ENCODE peak calls at places on chromosomes 2 and 18, in ten cellular contexts. M, C, H, J, I, F, D, A, Y and V are unnamed samples.

GRCh38 chr2:240507778-240508251 is 50.0 kb downstream of the ANKMY1 start:
- DNase-seq in M (no peak), C (no peak), H (no peak), J (no peak), I (no peak), F (no peak), D (peak), A (no peak), Y (peak), V (no peak)

GRCh38 chr18:35005963-35006577 is 35.1 kb upstream of the MAPRE2 start:
- DNase-seq in M (peak), C (no peak), H (peak), J (peak), I (peak), F (no peak), D (no peak), A (peak), Y (peak), V (no peak)

GRCh38 chr2:232420463-232421188 is 14.0 kb downstream of the ALPG start:
- DNase-seq in M (peak), C (no peak), H (peak), J (peak), I (peak), F (no peak), D (peak), A (no peak), Y (peak), V (no peak)

GRCh38 chr2:135030826-135031225 is 16.4 kb downstream of the MAP3K19 start:
- DNase-seq in M (peak), C (no peak), H (peak), J (no peak), I (no peak), F (no peak), D (no peak), A (peak), Y (no peak), V (no peak)

GRCh38 chr2:160253440-160254296 is 53.6 kb upstream of the ITGB6 start:
- DNase-seq in M (no peak), C (no peak), H (no peak), J (no peak), I (no peak), F (no peak), D (no peak), A (no peak), Y (no peak), V (no peak)

GRCh38 chr2:163878718-163879117 is 142.9 kb upstream of the FIGN start:
- DNase-seq in M (peak), C (no peak), H (peak), J (no peak), I (peak), F (no peak), D (no peak), A (peak), Y (peak), V (no peak)

GRCh38 chr2:31239842-31240198 is 5.9 kb downstream of the EHD3 start:
- DNase-seq in M (no peak), C (peak), H (no peak), J (no peak), I (no peak), F (no peak), D (peak), A (no peak), Y (no peak), V (no peak)

GRCh38 chr2:173972636-173973035 is 7.5 kb upstream of the SP3 start:
- DNase-seq in M (no peak), C (no peak), H (no peak), J (no peak), I (peak), F (no peak), D (no peak), A (no peak), Y (no peak), V (peak)

GRCh38 chr2:619964-620363 is 57.2 kb downstream of the TMEM18 start:
- DNase-seq in M (no peak), C (no peak), H (no peak), J (no peak), I (no peak), F (no peak), D (no peak), A (no peak), Y (peak), V (no peak)

GRCh38 chr2:25977768-25978167 is 4.5 kb downstream of the KIF3C start:
- DNase-seq in M (no peak), C (no peak), H (peak), J (no peak), I (peak), F (no peak), D (no peak), A (no peak), Y (no peak), V (peak)

GRCh38 chr2:219951111-219951510 is 323.7 kb downstream of the SLC4A3 start:
- DNase-seq in M (no peak), C (no peak), H (no peak), J (no peak), I (no peak), F (no peak), D (no peak), A (no peak), Y (no peak), V (no peak)

GRCh38 chr2:224369028-224369632 is 32.8 kb downstream of the FAM124B start:
- DNase-seq in M (peak), C (no peak), H (peak), J (peak), I (peak), F (no peak), D (no peak), A (peak), Y (peak), V (no peak)

GRCh38 chr2:608711-609110 is 68.5 kb downstream of the TMEM18 start:
- DNase-seq in M (peak), C (no peak), H (no peak), J (no peak), I (no peak), F (no peak), D (no peak), A (no peak), Y (no peak), V (no peak)

GRCh38 chr18:67597759-67598158 is 81.2 kb upstream of the DSEL start:
- DNase-seq in M (no peak), C (no peak), H (no peak), J (no peak), I (no peak), F (no peak), D (no peak), A (no peak), Y (no peak), V (no peak)

GRCh38 chr2:48341556-48342133 is 188.3 kb upstream of the STON1 start:
- DNase-seq in M (no peak), C (no peak), H (no peak), J (no peak), I (no peak), F (no peak), D (no peak), A (no peak), Y (no peak), V (no peak)

GRCh38 chr2:174664084-174664759 is 66.6 kb upstream of the WIPF1 start:
- DNase-seq in M (no peak), C (peak), H (no peak), J (no peak), I (no peak), F (no peak), D (no peak), A (no peak), Y (no peak), V (no peak)

GRCh38 chr2:55029098-55029497 is 21.2 kb downstream of the RTN4 start:
- DNase-seq in M (no peak), C (no peak), H (no peak), J (no peak), I (no peak), F (no peak), D (no peak), A (no peak), Y (no peak), V (no peak)

GRCh38 chr2:25917832-25918231 is 39.5 kb upstream of the ASXL2 start:
- DNase-seq in M (no peak), C (no peak), H (no peak), J (no peak), I (no peak), F (no peak), D (no peak), A (no peak), Y (no peak), V (no peak)

GRCh38 chr2:40315684-40316083 is 136.2 kb downstream of the SLC8A1 start:
- DNase-seq in M (no peak), C (no peak), H (no peak), J (no peak), I (no peak), F (no peak), D (no peak), A (no peak), Y (no peak), V (no peak)

GRCh38 chr2:1838426-1838825 is 94.1 kb upstream of the PXDN start:
- DNase-seq in M (no peak), C (no peak), H (no peak), J (no peak), I (no peak), F (no peak), D (peak), A (no peak), Y (no peak), V (no peak)

GRCh38 chr18:49611316-49611715 is 49.5 kb downstream of the LIPG start:
- DNase-seq in M (no peak), C (no peak), H (no peak), J (no peak), I (no peak), F (no peak), D (no peak), A (no peak), Y (no peak), V (no peak)

GRCh38 chr18:49613741-49614151 is 51.9 kb downstream of the LIPG start:
- DNase-seq in M (peak), C (no peak), H (no peak), J (no peak), I (no peak), F (no peak), D (no peak), A (no peak), Y (no peak), V (no peak)

GRCh38 chr18:49609416-49610284 is 47.8 kb downstream of the LIPG start:
- DNase-seq in M (no peak), C (no peak), H (peak), J (no peak), I (peak), F (no peak), D (no peak), A (no peak), Y (no peak), V (no peak)

GRCh38 chr18:49613141-49613641 is 51.3 kb downstream of the LIPG start:
- DNase-seq in M (peak), C (no peak), H (no peak), J (no peak), I (no peak), F (no peak), D (no peak), A (no peak), Y (no peak), V (no peak)

DNA sequence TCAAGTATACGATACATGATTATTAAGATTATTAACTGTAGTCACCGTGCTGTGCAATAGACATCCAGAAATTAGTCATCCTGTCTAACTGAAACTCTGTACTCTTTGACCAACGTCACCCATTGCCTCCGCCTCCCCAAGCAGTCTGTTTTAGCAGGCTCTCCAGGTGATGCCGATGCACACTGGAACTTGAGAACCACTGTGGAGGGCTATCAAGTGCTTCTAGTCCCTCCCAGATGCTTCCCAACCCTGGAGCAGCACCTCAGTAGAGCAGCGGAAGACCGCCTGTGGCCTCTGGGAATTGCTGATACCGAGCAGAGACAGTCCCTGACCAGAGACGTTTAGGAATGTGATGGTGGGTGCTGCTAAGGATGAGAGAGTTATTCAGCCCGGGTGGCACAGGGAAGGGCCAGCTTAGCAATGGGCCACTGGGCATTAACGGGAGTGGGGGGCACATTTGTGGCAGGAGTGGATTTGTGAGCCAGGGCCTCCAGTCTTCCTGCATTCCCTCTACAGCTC is 50.7 kb downstream of the LIPG start:
- DNase-seq in M (peak), C (no peak), H (no peak), J (no peak), I (no peak), F (no peak), D (no peak), A (no peak), Y (no peak), V (no peak)
- H3K27ac ChIP-seq in M (peak), C (no peak), H (no peak), J (no peak), I (no peak), F (no peak), D (no peak), A (no peak), Y (no peak), V (peak)

GRCh38 chr18:40210696-40211095 is 1744.3 kb upstream of the PIK3C3 start:
- DNase-seq in M (no peak), C (no peak), H (peak), J (no peak), I (no peak), F (no peak), D (no peak), A (no peak), Y (no peak), V (no peak)

GRCh38 chr18:40215981-40216380 is 1739.1 kb upstream of the PIK3C3 start:
- DNase-seq in M (no peak), C (no peak), H (no peak), J (no peak), I (no peak), F (no peak), D (no peak), A (no peak), Y (no peak), V (no peak)
- H3K27ac ChIP-seq in M (no peak), C (no peak), H (no peak), J (no peak), I (no peak), F (no peak), D (no peak), A (no peak), Y (no peak), V (no peak)

GRCh38 chr2:171966268-171966667 is 33.5 kb upstream of the METAP1D start:
- DNase-seq in M (no peak), C (no peak), H (no peak), J (no peak), I (no peak), F (no peak), D (no peak), A (no peak), Y (no peak), V (no peak)
- H3K27ac ChIP-seq in M (no peak), C (no peak), H (no peak), J (no peak), I (no peak), F (no peak), D (no peak), A (no peak), Y (no peak), V (no peak)

DNA sequence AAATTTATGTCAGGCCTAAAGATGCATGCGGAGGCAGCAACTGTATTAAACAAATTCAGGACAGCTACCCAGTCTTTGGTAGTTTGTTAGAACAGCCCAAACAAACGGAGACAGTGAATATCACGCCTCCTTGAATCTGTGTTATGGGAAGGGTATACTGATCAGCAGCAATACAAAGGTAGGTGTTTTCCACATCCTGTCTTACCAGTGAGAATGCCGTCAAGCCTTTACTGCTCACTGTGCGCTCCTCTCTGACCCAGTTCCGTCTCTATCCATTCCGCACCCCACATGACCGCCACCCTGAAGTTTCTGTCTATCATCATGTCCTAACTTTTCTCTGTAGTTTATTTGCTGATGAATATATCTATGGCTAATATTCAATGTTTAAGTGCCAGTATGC is 473.3 kb downstream of the LPIN1 start:
- DNase-seq in M (no peak), C (no peak), H (no peak), J (no peak), I (no peak), F (no peak), D (no peak), A (no peak), Y (no peak), V (no peak)
- H3K27ac ChIP-seq in M (no peak), C (no peak), H (no peak), J (no peak), I (no peak), F (no peak), D (no peak), A (no peak), Y (no peak), V (no peak)

DNA sequence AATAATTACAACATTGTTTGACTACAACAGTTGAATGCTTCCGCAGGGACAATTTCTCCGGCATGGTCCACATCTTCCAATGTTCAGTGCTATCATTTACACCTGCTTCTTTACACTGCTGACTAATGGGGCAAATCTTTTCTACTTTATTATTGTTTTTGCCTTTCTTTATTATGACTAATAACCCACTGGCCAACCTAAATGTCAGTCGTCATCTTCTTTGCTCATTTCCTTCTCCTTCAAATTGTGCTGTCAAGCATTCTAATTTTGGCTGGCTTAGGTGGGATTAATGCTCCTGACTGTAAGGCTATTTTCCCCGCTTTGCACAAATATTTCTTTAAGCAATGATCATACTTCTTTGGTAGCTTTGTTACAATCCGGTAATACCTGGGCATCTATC is 132.6 kb downstream of the SOCS6 start:
- DNase-seq in M (no peak), C (no peak), H (peak), J (no peak), I (no peak), F (no peak), D (no peak), A (no peak), Y (no peak), V (no peak)
- H3K27ac ChIP-seq in M (no peak), C (peak), H (no peak), J (no peak), I (peak), F (peak), D (no peak), A (no peak), Y (peak), V (peak)